ENCODE peak calls at places on chromosomes 7 and 10, in five cellular contexts. M is SW480; Y is stimulated activated CD8-positive, alpha-beta memory T cell treated with anti-CD3 and anti-CD28 coated beads, Interleukin-7, amount 100 ng/mL, for 4 hours; Q is AG04450; U is stimulated activated CD4-positive, alpha-beta T cell treated with anti-CD3 and anti-CD28 coated beads, Interleukin-4, amount 100 ng/mL, for 48 hours. O is an unnamed sample.
A peak's percentile ranks its signal among the peaks of the same experiment; 100 is the strongest.

GRCh38 chr10:11433657-11434056 is 177.8 kb downstream of the USP6NL start:
- DNase-seq in M (no peak), Y (no peak), Q (no peak), U (no peak), O (no peak)

GRCh38 chr10:21726601-21727295 is 192.7 kb downstream of the MLLT10 start:
- DNase-seq in M (no peak), Y (no peak), Q (no peak), U (no peak), O (no peak)

GRCh38 chr10:106189254-106189653 is 975.3 kb downstream of the SORCS1 start:
- DNase-seq in M (peak; percentile 25), Y (no peak), Q (no peak), U (no peak), O (no peak)

GRCh38 chr10:69057261-69057950 is 30.5 kb upstream of the SRGN start:
- DNase-seq in M (no peak), Y (no peak), Q (no peak), U (no peak), O (no peak)

GRCh38 chr10:125151170-125151823 is 9.1 kb downstream of the CTBP2 start:
- DNase-seq in M (no peak), Y (no peak), Q (no peak), U (no peak), O (no peak)

GRCh38 chr7:129457101-129457500 is 22.9 kb downstream of the STRIP2 start:
- DNase-seq in M (no peak), Y (no peak), Q (no peak), U (no peak), O (no peak)

GRCh38 chr10:132470306-132471124 is 67.1 kb upstream of the INPP5A start:
- DNase-seq in M (no peak), Y (no peak), Q (no peak), U (no peak), O (peak; percentile 50)

GRCh38 chr10:84118395-84119006 is 20.8 kb upstream of the GHITM start:
- DNase-seq in M (peak; percentile 21), Y (no peak), Q (no peak), U (no peak), O (no peak)

GRCh38 chr10:60869916-60870728 is 73.9 kb downstream of the RHOBTB1 start:
- DNase-seq in M (no peak), Y (no peak), Q (no peak), U (no peak), O (no peak)

GRCh38 chr10:30637881-30638467 is 8.4 kb upstream of the LYZL2 start:
- DNase-seq in M (peak; percentile 76), Y (no peak), Q (peak; percentile 68), U (no peak), O (no peak)

GRCh38 chr10:98246911-98247820 is 20.8 kb downstream of the LOXL4 start:
- DNase-seq in M (peak; percentile 83), Y (no peak), Q (peak; percentile 47), U (no peak), O (no peak)

GRCh38 chr10:73763343-73763742 is 18.5 kb upstream of the CHCHD1 start:
- DNase-seq in M (no peak), Y (no peak), Q (no peak), U (no peak), O (no peak)

GRCh38 chr7:66099551-66100407 is 14.9 kb upstream of the CRCP start:
- DNase-seq in M (peak; percentile 84), Y (no peak), Q (peak; percentile 61), U (peak; percentile 14), O (peak; percentile 83)